ENCODE peak calls at places on chromosomes 5 and 9, in nine cellular contexts. D, A, T, X, L, H, B, N and V are unnamed samples.

GRCh38 chr5:1855075-1855474 is 27.6 kb downstream of the IRX4 start:
- DNase-seq in D (no peak), X (no peak), T (no peak), B (no peak), N (no peak), A (no peak), H (no peak), L (no peak), V (no peak)

GRCh38 chr9:134344068-134344820 is 18.0 kb downstream of the RXRA start:
- DNase-seq in A (peak), B (peak), D (no peak), T (peak), H (no peak), L (peak), X (no peak), N (no peak), V (no peak)

GRCh38 chr5:6604946-6605345 is 27.9 kb downstream of the NSUN2 start:
- DNase-seq in T (no peak), B (no peak), X (no peak), L (no peak), H (no peak), D (no peak), N (no peak), A (no peak), V (peak)

GRCh38 chr9:82170871-82171270 is 182.3 kb downstream of the SPATA31D1 start:
- DNase-seq in X (no peak), H (no peak), D (no peak), T (no peak), N (no peak), B (peak), L (no peak), A (no peak), V (no peak)

GRCh38 chr5:42949348-42950090 is 90.6 kb downstream of the ANXA2R start:
- DNase-seq in D (peak), B (peak), L (peak), X (no peak), T (peak), H (no peak), A (peak), N (peak), V (no peak)

GRCh38 chr9:123216387-123216786 is 52.0 kb downstream of the STRBP start:
- DNase-seq in H (no peak), B (no peak), D (no peak), L (no peak), T (no peak), X (no peak), N (no peak), A (no peak), V (no peak)

GRCh38 chr9:14779566-14780022 is 57.1 kb upstream of the CER1 start:
- DNase-seq in X (no peak), N (no peak), D (no peak), L (no peak), H (peak), A (peak), B (no peak), T (no peak), V (peak)

GRCh38 chr9:2072752-2073405 is 57.7 kb downstream of the SMARCA2 start:
- DNase-seq in B (no peak), A (no peak), N (no peak), H (no peak), X (no peak), T (no peak), D (no peak), L (no peak), V (no peak)

GRCh38 chr9:89666950-89667349 is 62.1 kb downstream of the GADD45G start:
- DNase-seq in T (no peak), H (no peak), B (no peak), X (no peak), A (no peak), N (no peak), L (no peak), D (no peak), V (no peak)

GRCh38 chr5:43771611-43772031 is 168.6 kb downstream of the NNT start:
- DNase-seq in B (no peak), A (no peak), D (no peak), X (no peak), H (no peak), N (no peak), L (no peak), T (no peak), V (no peak)